ENCODE peak calls at places on chromosomes 16 and 17, in nine cellular contexts. W, G, B, T, D, Q, S, I and C are unnamed samples.

GRCh38 chr17:61399131-61400057 is at the start of gene TBX2:
- DNase-seq in G (peak), Q (peak), D (no peak), I (no peak), W (peak), S (no peak), B (no peak), T (no peak), C (peak)

GRCh38 chr16:88466175-88466862 is 13.2 kb downstream of the ZFPM1 start:
- DNase-seq in D (no peak), I (no peak), Q (no peak), G (no peak), W (no peak), S (no peak), T (no peak), B (peak), C (no peak)

GRCh38 chr16:8963010-8963824 is 489 bp downstream of the USP7 start:
- DNase-seq in W (no peak), D (no peak), I (no peak), S (no peak), B (no peak), G (peak), T (no peak), Q (no peak), C (no peak)

GRCh38 chr17:5055543-5055942 is 20.3 kb upstream of the SLC52A1 start:
- DNase-seq in W (no peak), I (no peak), S (no peak), B (no peak), D (no peak), Q (peak), T (no peak), G (no peak), C (no peak)

GRCh38 chr17:73769480-73769879 is 125.2 kb upstream of the SDK2 start:
- DNase-seq in W (no peak), I (no peak), S (no peak), G (no peak), T (no peak), Q (no peak), D (no peak), B (no peak), C (no peak)

GRCh38 chr17:7932483-7932891 is 481 bp downstream of the CNTROB start:
- DNase-seq in B (peak), T (no peak), Q (no peak), S (peak), W (no peak), D (no peak), I (no peak), G (no peak), C (no peak)

GRCh38 chr17:49388290-49388640 is 26.2 kb upstream of the ZNF652 start:
- DNase-seq in T (no peak), B (peak), I (peak), Q (no peak), D (peak), W (no peak), S (no peak), G (no peak), C (no peak)

GRCh38 chr16:65106792-65107191 is 15.1 kb downstream of the CDH11 start:
- DNase-seq in B (no peak), S (no peak), I (no peak), T (no peak), Q (no peak), D (no peak), W (no peak), G (no peak), C (no peak)

GRCh38 chr16:67336646-67337045 is 10.0 kb downstream of the LRRC36 start:
- DNase-seq in T (no peak), S (peak), B (no peak), I (no peak), Q (no peak), G (no peak), D (no peak), W (no peak), C (no peak)

GRCh38 chr16:89815639-89816348 is 653 bp downstream of the FANCA start:
- DNase-seq in B (peak), I (no peak), W (no peak), T (no peak), G (peak), S (no peak), Q (no peak), D (no peak), C (no peak)

GRCh38 chr17:61227866-61228265 is 171.8 kb upstream of the TBX2 start:
- DNase-seq in T (no peak), G (no peak), W (no peak), I (no peak), D (no peak), Q (no peak), B (no peak), S (no peak), C (no peak)

GRCh38 chr17:81386646-81387234 is 8.5 kb upstream of the BAHCC1 start:
- DNase-seq in G (no peak), T (no peak), W (no peak), Q (peak), B (no peak), I (no peak), D (no peak), S (no peak), C (no peak)